ENCODE peak calls at places on chromosomes 16 and 17, in seven cellular contexts. One of them, this sample, is unnamed.

GRCh38 chr16:8931864-8932263 is 31.8 kb downstream of the USP7 start:
- DNase-seq in neuronal stem cell: peak
- DNase-seq in activated CD4-positive, CD25-positive, alpha-beta regulatory T cell: peak
- DNase-seq in occipital lobe: no peak
- DNase-seq in NT2/D1: peak
- DNase-seq in K562: peak
- DNase-seq in AG10803: peak
- DNase-seq in this sample: peak

GRCh38 chr17:20073056-20073979 is 64.2 kb downstream of the SPECC1 start:
- DNase-seq in K562: peak
- DNase-seq in AG10803: peak
- DNase-seq in occipital lobe: peak
- DNase-seq in neuronal stem cell: no peak
- DNase-seq in activated CD4-positive, CD25-positive, alpha-beta regulatory T cell: no peak
- DNase-seq in NT2/D1: no peak
- DNase-seq in this sample: peak

GRCh38 chr17:6061290-6061689 is 8.9 kb upstream of the WSCD1 start:
- DNase-seq in NT2/D1: no peak
- DNase-seq in K562: no peak
- DNase-seq in activated CD4-positive, CD25-positive, alpha-beta regulatory T cell: no peak
- DNase-seq in AG10803: peak
- DNase-seq in occipital lobe: no peak
- DNase-seq in neuronal stem cell: no peak
- DNase-seq in this sample: no peak

GRCh38 chr17:39591958-39592954 is 15.5 kb downstream of the NEUROD2 start:
- DNase-seq in AG10803: peak
- DNase-seq in occipital lobe: peak
- DNase-seq in activated CD4-positive, CD25-positive, alpha-beta regulatory T cell: no peak
- DNase-seq in NT2/D1: peak
- DNase-seq in neuronal stem cell: peak
- DNase-seq in K562: peak
- DNase-seq in this sample: peak

GRCh38 chr16:4500283-4500682 is 24.1 kb downstream of the HMOX2 start:
- DNase-seq in activated CD4-positive, CD25-positive, alpha-beta regulatory T cell: no peak
- DNase-seq in occipital lobe: no peak
- DNase-seq in NT2/D1: no peak
- DNase-seq in neuronal stem cell: no peak
- DNase-seq in K562: no peak
- DNase-seq in AG10803: peak
- DNase-seq in this sample: peak

GRCh38 chr17:77466140-77466539 is 325.4 kb downstream of the SEC14L1 start:
- DNase-seq in AG10803: no peak
- DNase-seq in K562: no peak
- DNase-seq in activated CD4-positive, CD25-positive, alpha-beta regulatory T cell: no peak
- DNase-seq in neuronal stem cell: no peak
- DNase-seq in occipital lobe: no peak
- DNase-seq in NT2/D1: peak
- DNase-seq in this sample: no peak

GRCh38 chr17:32609085-32609484 is 122.3 kb downstream of the CDK5R1 start:
- DNase-seq in NT2/D1: no peak
- DNase-seq in occipital lobe: no peak
- DNase-seq in activated CD4-positive, CD25-positive, alpha-beta regulatory T cell: peak
- DNase-seq in K562: no peak
- DNase-seq in AG10803: peak
- DNase-seq in neuronal stem cell: no peak
- DNase-seq in this sample: no peak

GRCh38 chr16:89052824-89053724 is 40.6 kb upstream of the ACSF3 start:
- DNase-seq in neuronal stem cell: no peak
- DNase-seq in activated CD4-positive, CD25-positive, alpha-beta regulatory T cell: no peak
- DNase-seq in occipital lobe: peak
- DNase-seq in NT2/D1: no peak
- DNase-seq in K562: peak
- DNase-seq in AG10803: peak
- DNase-seq in this sample: no peak

GRCh38 chr17:39627717-39628516 is 1.2 kb downstream of the PPP1R1B start:
- DNase-seq in occipital lobe: no peak
- DNase-seq in activated CD4-positive, CD25-positive, alpha-beta regulatory T cell: no peak
- DNase-seq in NT2/D1: no peak
- DNase-seq in K562: no peak
- DNase-seq in neuronal stem cell: no peak
- DNase-seq in AG10803: no peak
- DNase-seq in this sample: no peak

GRCh38 chr16:83475108-83475507 is 332.7 kb upstream of the HSBP1 start:
- DNase-seq in activated CD4-positive, CD25-positive, alpha-beta regulatory T cell: no peak
- DNase-seq in neuronal stem cell: no peak
- DNase-seq in AG10803: peak
- DNase-seq in NT2/D1: no peak
- DNase-seq in K562: peak
- DNase-seq in occipital lobe: no peak
- DNase-seq in this sample: no peak

GRCh38 chr17:74770498-74771318 is 5.4 kb downstream of the NAT9 start:
- DNase-seq in neuronal stem cell: no peak
- DNase-seq in activated CD4-positive, CD25-positive, alpha-beta regulatory T cell: peak
- DNase-seq in occipital lobe: peak
- DNase-seq in K562: peak
- DNase-seq in AG10803: no peak
- DNase-seq in NT2/D1: no peak
- DNase-seq in this sample: peak

GRCh38 chr16:85211247-85211910 is 99.1 kb upstream of the CIBAR2 start:
- DNase-seq in K562: no peak
- DNase-seq in occipital lobe: no peak
- DNase-seq in NT2/D1: no peak
- DNase-seq in activated CD4-positive, CD25-positive, alpha-beta regulatory T cell: no peak
- DNase-seq in neuronal stem cell: no peak
- DNase-seq in AG10803: peak
- DNase-seq in this sample: peak

GRCh38 chr17:73820686-73821448 is 176.6 kb upstream of the SDK2 start:
- DNase-seq in AG10803: peak
- DNase-seq in activated CD4-positive, CD25-positive, alpha-beta regulatory T cell: no peak
- DNase-seq in NT2/D1: peak
- DNase-seq in K562: no peak
- DNase-seq in neuronal stem cell: peak
- DNase-seq in occipital lobe: no peak
- DNase-seq in this sample: peak

GRCh38 chr16:69166221-69166833 is 20.6 kb upstream of the SNTB2 start:
- DNase-seq in NT2/D1: no peak
- DNase-seq in AG10803: no peak
- DNase-seq in occipital lobe: peak
- DNase-seq in activated CD4-positive, CD25-positive, alpha-beta regulatory T cell: no peak
- DNase-seq in K562: no peak
- DNase-seq in neuronal stem cell: no peak
- DNase-seq in this sample: peak

GRCh38 chr16:12688972-12689850 is 114.5 kb downstream of the CPPED1 start:
- DNase-seq in occipital lobe: no peak
- DNase-seq in K562: no peak
- DNase-seq in activated CD4-positive, CD25-positive, alpha-beta regulatory T cell: no peak
- DNase-seq in AG10803: no peak
- DNase-seq in neuronal stem cell: no peak
- DNase-seq in NT2/D1: no peak
- DNase-seq in this sample: no peak

GRCh38 chr16:57739756-57740422 is 4.3 kb downstream of the KATNB1 start:
- DNase-seq in NT2/D1: no peak
- DNase-seq in neuronal stem cell: no peak
- DNase-seq in AG10803: no peak
- DNase-seq in K562: no peak
- DNase-seq in occipital lobe: no peak
- DNase-seq in activated CD4-positive, CD25-positive, alpha-beta regulatory T cell: no peak
- DNase-seq in this sample: no peak

GRCh38 chr16:65069090-65069489 is 52.8 kb downstream of the CDH11 start:
- DNase-seq in occipital lobe: no peak
- DNase-seq in AG10803: peak
- DNase-seq in neuronal stem cell: no peak
- DNase-seq in K562: no peak
- DNase-seq in NT2/D1: no peak
- DNase-seq in activated CD4-positive, CD25-positive, alpha-beta regulatory T cell: no peak
- DNase-seq in this sample: no peak

GRCh38 chr17:32487460-32488176 is 825 bp downstream of the CDK5R1 start:
- DNase-seq in activated CD4-positive, CD25-positive, alpha-beta regulatory T cell: no peak
- DNase-seq in AG10803: no peak
- DNase-seq in NT2/D1: no peak
- DNase-seq in K562: peak
- DNase-seq in neuronal stem cell: peak
- DNase-seq in occipital lobe: no peak
- DNase-seq in this sample: peak

GRCh38 chr17:26818736-26819135 is 475.2 kb upstream of the WSB1 start:
- DNase-seq in K562: no peak
- DNase-seq in NT2/D1: no peak
- DNase-seq in activated CD4-positive, CD25-positive, alpha-beta regulatory T cell: no peak
- DNase-seq in neuronal stem cell: peak
- DNase-seq in AG10803: peak
- DNase-seq in occipital lobe: no peak
- DNase-seq in this sample: peak